ENCODE peak calls at places on chromosome 17, in eight cellular contexts. One of them, this sample, is unnamed. For H3K9me3, the result is how much of the 10 kb centered on the place peaks cover.

GRCh38 chr17:33982872-33983271 is 272.2 kb upstream of the CCL2 start:
- DNase-seq in mammary epithelial cell: no peak
- DNase-seq in BE2C: no peak
- DNase-seq in HCT116: no peak
- DNase-seq in uterus: no peak
- DNase-seq in pancreas: no peak
- DNase-seq in aorta: no peak
- DNase-seq in sigmoid colon: no peak
- DNase-seq in this sample: no peak

GRCh38 chr17:82745524-82745923 is 6.3 kb upstream of the TBCD start:
- DNase-seq in mammary epithelial cell: no peak
- DNase-seq in BE2C: no peak
- DNase-seq in HCT116: no peak
- DNase-seq in uterus: no peak
- DNase-seq in pancreas: no peak
- DNase-seq in aorta: no peak
- DNase-seq in sigmoid colon: no peak
- DNase-seq in this sample: no peak

GRCh38 chr17:49993423-49994037 is 1.5 kb downstream of the DLX3 start:
- DNase-seq in mammary epithelial cell: no peak
- DNase-seq in BE2C: peak
- DNase-seq in HCT116: no peak
- DNase-seq in uterus: no peak
- DNase-seq in pancreas: peak
- DNase-seq in aorta: no peak
- DNase-seq in sigmoid colon: no peak
- DNase-seq in this sample: no peak

GRCh38 chr17:40346061-40346767 is 18.3 kb downstream of the GJD3 start:
- DNase-seq in mammary epithelial cell: no peak
- DNase-seq in BE2C: no peak
- DNase-seq in HCT116: no peak
- DNase-seq in uterus: no peak
- DNase-seq in pancreas: no peak
- DNase-seq in aorta: no peak
- DNase-seq in sigmoid colon: no peak
- DNase-seq in this sample: no peak

GRCh38 chr17:30278032-30278431 is 13.7 kb downstream of the BLMH start:
- DNase-seq in mammary epithelial cell: no peak
- DNase-seq in BE2C: peak
- DNase-seq in HCT116: no peak
- DNase-seq in uterus: no peak
- DNase-seq in pancreas: no peak
- DNase-seq in aorta: no peak
- DNase-seq in sigmoid colon: no peak
- DNase-seq in this sample: no peak

GRCh38 chr17:49359990-49360795 is 1.9 kb downstream of the ZNF652 start:
- DNase-seq in mammary epithelial cell: no peak
- DNase-seq in BE2C: no peak
- DNase-seq in HCT116: no peak
- DNase-seq in uterus: no peak
- DNase-seq in pancreas: no peak
- DNase-seq in aorta: no peak
- DNase-seq in sigmoid colon: no peak
- DNase-seq in this sample: peak

GRCh38 chr17:18158022-18158600 is 25.5 kb upstream of the ALKBH5 start:
- DNase-seq in mammary epithelial cell: peak
- DNase-seq in BE2C: peak
- DNase-seq in HCT116: peak
- DNase-seq in uterus: peak
- DNase-seq in pancreas: peak
- DNase-seq in aorta: peak
- DNase-seq in sigmoid colon: peak
- DNase-seq in this sample: peak

GRCh38 chr17:2015314-2015713 is 9.8 kb downstream of the RTN4RL1 start:
- DNase-seq in mammary epithelial cell: no peak
- DNase-seq in BE2C: no peak
- DNase-seq in HCT116: no peak
- DNase-seq in uterus: no peak
- DNase-seq in pancreas: no peak
- DNase-seq in aorta: no peak
- DNase-seq in sigmoid colon: no peak
- DNase-seq in this sample: no peak

GRCh38 chr17:31917065-31917529 is 15.6 kb upstream of the UTP6 start:
- DNase-seq in mammary epithelial cell: no peak
- DNase-seq in BE2C: no peak
- DNase-seq in HCT116: no peak
- DNase-seq in uterus: no peak
- DNase-seq in pancreas: peak
- DNase-seq in aorta: no peak
- DNase-seq in sigmoid colon: no peak
- DNase-seq in this sample: no peak

GRCh38 chr17:83058478-83059167 is 20.8 kb upstream of the METRNL start:
- DNase-seq in mammary epithelial cell: no peak
- DNase-seq in BE2C: no peak
- DNase-seq in HCT116: no peak
- DNase-seq in uterus: no peak
- DNase-seq in pancreas: peak
- DNase-seq in aorta: no peak
- DNase-seq in sigmoid colon: peak
- DNase-seq in this sample: no peak

GRCh38 chr17:75759457-75759856 is 5.5 kb downstream of the GALK1 start:
- DNase-seq in mammary epithelial cell: no peak
- DNase-seq in BE2C: no peak
- DNase-seq in HCT116: no peak
- DNase-seq in uterus: no peak
- DNase-seq in pancreas: no peak
- DNase-seq in aorta: no peak
- DNase-seq in sigmoid colon: no peak
- DNase-seq in this sample: no peak

GRCh38 chr17:56694825-56695224 is 101.3 kb downstream of the NOG start:
- DNase-seq in mammary epithelial cell: no peak
- DNase-seq in BE2C: no peak
- DNase-seq in HCT116: no peak
- DNase-seq in uterus: no peak
- DNase-seq in pancreas: no peak
- DNase-seq in aorta: no peak
- DNase-seq in sigmoid colon: no peak
- DNase-seq in this sample: no peak

GRCh38 chr17:82598256-82599011 is 49.8 kb downstream of the WDR45B start:
- DNase-seq in mammary epithelial cell: no peak
- DNase-seq in BE2C: no peak
- DNase-seq in HCT116: no peak
- DNase-seq in uterus: no peak
- DNase-seq in pancreas: no peak
- DNase-seq in aorta: no peak
- DNase-seq in sigmoid colon: peak
- DNase-seq in this sample: no peak

GRCh38 chr17:15414502-15415348 is 52.7 kb downstream of the CDRT4 start:
- DNase-seq in mammary epithelial cell: no peak
- DNase-seq in BE2C: no peak
- DNase-seq in HCT116: no peak
- DNase-seq in uterus: no peak
- DNase-seq in pancreas: no peak
- DNase-seq in aorta: no peak
- DNase-seq in sigmoid colon: peak
- DNase-seq in this sample: no peak

GRCh38 chr17:2549392-2550211 is 37.9 kb upstream of the METTL16 start:
- DNase-seq in mammary epithelial cell: peak
- DNase-seq in BE2C: no peak
- DNase-seq in HCT116: no peak
- DNase-seq in uterus: no peak
- DNase-seq in pancreas: no peak
- DNase-seq in aorta: no peak
- DNase-seq in sigmoid colon: no peak
- DNase-seq in this sample: no peak

GRCh38 chr17:65664296-65664695 is 102.8 kb upstream of the AXIN2 start:
- DNase-seq in mammary epithelial cell: no peak
- DNase-seq in BE2C: no peak
- DNase-seq in HCT116: no peak
- DNase-seq in uterus: no peak
- DNase-seq in pancreas: no peak
- DNase-seq in aorta: no peak
- DNase-seq in sigmoid colon: no peak
- DNase-seq in this sample: no peak

GRCh38 chr17:42527932-42528331 is 8.1 kb upstream of the NAGLU start:
- DNase-seq in mammary epithelial cell: no peak
- DNase-seq in BE2C: no peak
- DNase-seq in HCT116: no peak
- DNase-seq in uterus: no peak
- DNase-seq in pancreas: no peak
- DNase-seq in aorta: no peak
- DNase-seq in sigmoid colon: peak
- DNase-seq in this sample: no peak

GRCh38 chr17:61366715-61367413 is 32.8 kb upstream of the TBX2 start:
- DNase-seq in mammary epithelial cell: no peak
- DNase-seq in BE2C: peak
- DNase-seq in HCT116: no peak
- DNase-seq in uterus: no peak
- DNase-seq in pancreas: no peak
- DNase-seq in aorta: no peak
- DNase-seq in sigmoid colon: no peak
- DNase-seq in this sample: no peak

GRCh38 chr17:64320613-64321553 is 57.8 kb upstream of the TEX2 start:
- DNase-seq in mammary epithelial cell: peak
- DNase-seq in BE2C: peak
- DNase-seq in HCT116: peak
- DNase-seq in uterus: peak
- DNase-seq in pancreas: no peak
- DNase-seq in aorta: peak
- DNase-seq in sigmoid colon: peak
- DNase-seq in this sample: peak

GRCh38 chr17:18250259-18250658 is 8.3 kb downstream of the FLII start:
- DNase-seq in mammary epithelial cell: peak
- DNase-seq in BE2C: no peak
- DNase-seq in HCT116: no peak
- DNase-seq in uterus: no peak
- DNase-seq in pancreas: no peak
- DNase-seq in aorta: no peak
- DNase-seq in sigmoid colon: no peak
- DNase-seq in this sample: no peak

GRCh38 chr17:76504117-76504516 is 2.9 kb upstream of the RHBDF2 start:
- DNase-seq in mammary epithelial cell: no peak
- DNase-seq in BE2C: no peak
- DNase-seq in HCT116: no peak
- DNase-seq in uterus: no peak
- DNase-seq in pancreas: no peak
- DNase-seq in aorta: no peak
- DNase-seq in sigmoid colon: no peak
- DNase-seq in this sample: peak

GRCh38 chr17:5135726-5136579 is 20.1 kb downstream of the USP6 start:
- DNase-seq in mammary epithelial cell: no peak
- DNase-seq in BE2C: no peak
- DNase-seq in HCT116: no peak
- DNase-seq in uterus: no peak
- DNase-seq in pancreas: no peak
- DNase-seq in aorta: no peak
- DNase-seq in sigmoid colon: no peak
- DNase-seq in this sample: no peak

GRCh38 chr17:371583-371982 is 19.0 kb upstream of the RPH3AL start:
- DNase-seq in mammary epithelial cell: no peak
- DNase-seq in BE2C: no peak
- DNase-seq in HCT116: no peak
- DNase-seq in uterus: no peak
- DNase-seq in pancreas: no peak
- DNase-seq in aorta: no peak
- DNase-seq in sigmoid colon: no peak
- DNase-seq in this sample: no peak
- H3K9me3 ChIP-seq in mammary epithelial cell: under half
- H3K9me3 ChIP-seq in BE2C: under half
- H3K9me3 ChIP-seq in HCT116: under half
- H3K9me3 ChIP-seq in uterus: under half
- H3K9me3 ChIP-seq in pancreas: under half
- H3K9me3 ChIP-seq in aorta: under half
- H3K9me3 ChIP-seq in sigmoid colon: under half
- H3K9me3 ChIP-seq in this sample: under half

DNA sequence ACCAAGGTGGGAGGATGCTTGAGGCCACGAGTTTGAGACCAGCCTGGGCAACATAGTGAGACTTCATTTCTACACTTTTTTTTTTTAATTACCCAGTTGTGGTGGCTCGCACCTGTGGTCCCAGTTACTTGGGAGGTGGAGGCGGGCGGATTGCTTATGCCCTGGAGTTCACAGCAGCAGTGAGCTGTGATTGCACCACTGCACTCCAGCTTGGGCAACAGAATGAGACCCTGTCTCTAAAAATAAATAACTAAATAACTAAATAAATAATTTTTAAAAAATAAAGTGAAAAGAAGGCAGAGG is 9.3 kb downstream of the DNAI2 start:
- DNase-seq in mammary epithelial cell: no peak
- DNase-seq in BE2C: no peak
- DNase-seq in HCT116: no peak
- DNase-seq in uterus: no peak
- DNase-seq in pancreas: no peak
- DNase-seq in aorta: no peak
- DNase-seq in sigmoid colon: no peak
- DNase-seq in this sample: no peak
- H3K9me3 ChIP-seq in mammary epithelial cell: under half
- H3K9me3 ChIP-seq in BE2C: under half
- H3K9me3 ChIP-seq in HCT116: under half
- H3K9me3 ChIP-seq in uterus: under half
- H3K9me3 ChIP-seq in pancreas: under half
- H3K9me3 ChIP-seq in aorta: under half
- H3K9me3 ChIP-seq in sigmoid colon: under half
- H3K9me3 ChIP-seq in this sample: under half

GRCh38 chr17:22202702-22203101 is 510.4 kb downstream of the KCNJ18 start:
- DNase-seq in mammary epithelial cell: no peak
- DNase-seq in BE2C: no peak
- DNase-seq in HCT116: no peak
- DNase-seq in uterus: no peak
- DNase-seq in pancreas: no peak
- DNase-seq in aorta: no peak
- DNase-seq in sigmoid colon: no peak
- DNase-seq in this sample: no peak

DNA sequence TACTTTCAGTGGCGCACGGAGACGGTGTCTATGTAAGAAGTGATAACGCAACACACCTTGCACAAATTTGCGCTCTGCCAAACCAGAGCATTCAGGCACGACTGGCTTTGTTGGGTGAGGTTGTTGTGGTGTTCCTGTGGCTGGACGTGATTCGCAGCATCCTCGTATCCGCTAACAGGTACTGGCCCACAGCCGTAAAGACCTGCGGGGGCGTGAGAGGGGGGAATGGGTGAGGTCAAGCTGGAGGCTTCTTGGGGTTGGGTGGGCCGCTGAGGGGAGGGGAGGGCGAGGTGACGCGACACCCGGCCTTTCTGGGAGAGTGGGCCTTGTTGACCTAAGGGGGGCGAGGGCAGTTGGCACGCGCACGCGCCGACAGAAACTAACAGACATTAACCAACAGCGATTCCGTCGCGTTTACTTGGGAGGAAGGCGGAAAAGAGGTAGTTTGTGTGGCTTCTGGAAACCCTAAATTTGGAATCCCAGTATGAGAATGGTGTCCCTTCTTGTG is 510.9 kb downstream of the KCNJ18 start:
- DNase-seq in mammary epithelial cell: no peak
- DNase-seq in BE2C: no peak
- DNase-seq in HCT116: no peak
- DNase-seq in uterus: no peak
- DNase-seq in pancreas: no peak
- DNase-seq in aorta: no peak
- DNase-seq in sigmoid colon: no peak
- DNase-seq in this sample: no peak
- H3K9me3 ChIP-seq in mammary epithelial cell: under half
- H3K9me3 ChIP-seq in BE2C: under half
- H3K9me3 ChIP-seq in HCT116: under half
- H3K9me3 ChIP-seq in uterus: under half
- H3K9me3 ChIP-seq in pancreas: under half
- H3K9me3 ChIP-seq in aorta: under half
- H3K9me3 ChIP-seq in sigmoid colon: under half
- H3K9me3 ChIP-seq in this sample: under half

GRCh38 chr17:16551878-16552636 is 16.9 kb downstream of the ZNF287 start:
- DNase-seq in mammary epithelial cell: no peak
- DNase-seq in BE2C: no peak
- DNase-seq in HCT116: no peak
- DNase-seq in uterus: no peak
- DNase-seq in pancreas: no peak
- DNase-seq in aorta: no peak
- DNase-seq in sigmoid colon: no peak
- DNase-seq in this sample: no peak
- H3K9me3 ChIP-seq in mammary epithelial cell: half or more
- H3K9me3 ChIP-seq in BE2C: under half
- H3K9me3 ChIP-seq in HCT116: half or more
- H3K9me3 ChIP-seq in uterus: under half
- H3K9me3 ChIP-seq in pancreas: under half
- H3K9me3 ChIP-seq in aorta: under half
- H3K9me3 ChIP-seq in sigmoid colon: under half
- H3K9me3 ChIP-seq in this sample: under half

This sample was measured in MM.1S.